ENCODE peak calls at places on chromosomes 11 and 22, in ten cellular contexts. One of them, this sample, is unnamed.
A peak's percentile ranks its signal among the peaks of the same experiment; 100 is the strongest.

GRCh38 chr11:110081462-110082233 is 11.5 kb upstream of the ZC3H12C start:
- DNase-seq in stimulated activated CD4-positive, alpha-beta T cell treated with anti-CD3 and anti-CD28 coated beads, Interleukin-1b, Interleukin-23, amount 100 ng/mL, for 48 hours: no peak
- DNase-seq in dorsolateral prefrontal cortex: no peak
- DNase-seq in heart left ventricle: no peak
- DNase-seq in GM13976: no peak
- DNase-seq in CD8-positive, alpha-beta memory T cell: no peak
- DNase-seq in upper lobe of left lung: no peak
- DNase-seq in T-cell: no peak
- DNase-seq in sigmoid colon: no peak
- DNase-seq in H9: no peak
- DNase-seq in this sample: no peak

GRCh38 chr11:84906995-84907394 is 720.1 kb downstream of the DLG2 start:
- DNase-seq in stimulated activated CD4-positive, alpha-beta T cell treated with anti-CD3 and anti-CD28 coated beads, Interleukin-1b, Interleukin-23, amount 100 ng/mL, for 48 hours: no peak
- DNase-seq in dorsolateral prefrontal cortex: no peak
- DNase-seq in heart left ventricle: no peak
- DNase-seq in GM13976: no peak
- DNase-seq in CD8-positive, alpha-beta memory T cell: no peak
- DNase-seq in upper lobe of left lung: no peak
- DNase-seq in T-cell: no peak
- DNase-seq in sigmoid colon: no peak
- DNase-seq in H9: no peak
- DNase-seq in this sample: no peak

GRCh38 chr11:88555829-88556202 is 218.3 kb upstream of the CTSC start:
- DNase-seq in stimulated activated CD4-positive, alpha-beta T cell treated with anti-CD3 and anti-CD28 coated beads, Interleukin-1b, Interleukin-23, amount 100 ng/mL, for 48 hours: no peak
- DNase-seq in dorsolateral prefrontal cortex: no peak
- DNase-seq in heart left ventricle: no peak
- DNase-seq in GM13976: no peak
- DNase-seq in CD8-positive, alpha-beta memory T cell: no peak
- DNase-seq in upper lobe of left lung: no peak
- DNase-seq in T-cell: no peak
- DNase-seq in sigmoid colon: no peak
- DNase-seq in H9: no peak
- DNase-seq in this sample: no peak

GRCh38 chr11:19080579-19080993 is 20.1 kb upstream of the MRGPRX2 start:
- DNase-seq in stimulated activated CD4-positive, alpha-beta T cell treated with anti-CD3 and anti-CD28 coated beads, Interleukin-1b, Interleukin-23, amount 100 ng/mL, for 48 hours: no peak
- DNase-seq in dorsolateral prefrontal cortex: peak; percentile 46
- DNase-seq in heart left ventricle: no peak
- DNase-seq in GM13976: no peak
- DNase-seq in CD8-positive, alpha-beta memory T cell: no peak
- DNase-seq in upper lobe of left lung: no peak
- DNase-seq in T-cell: no peak
- DNase-seq in sigmoid colon: no peak
- DNase-seq in H9: no peak
- DNase-seq in this sample: no peak

GRCh38 chr22:41401781-41402648 is 20.3 kb downstream of the TEF start:
- DNase-seq in stimulated activated CD4-positive, alpha-beta T cell treated with anti-CD3 and anti-CD28 coated beads, Interleukin-1b, Interleukin-23, amount 100 ng/mL, for 48 hours: no peak
- DNase-seq in dorsolateral prefrontal cortex: peak; percentile 91
- DNase-seq in heart left ventricle: peak; percentile 87
- DNase-seq in GM13976: no peak
- DNase-seq in CD8-positive, alpha-beta memory T cell: no peak
- DNase-seq in upper lobe of left lung: peak; percentile 77
- DNase-seq in T-cell: no peak
- DNase-seq in sigmoid colon: peak; percentile 92
- DNase-seq in H9: no peak
- DNase-seq in this sample: peak; percentile 34

GRCh38 chr11:100581318-100581717 is 105.8 kb upstream of the ARHGAP42 start:
- DNase-seq in stimulated activated CD4-positive, alpha-beta T cell treated with anti-CD3 and anti-CD28 coated beads, Interleukin-1b, Interleukin-23, amount 100 ng/mL, for 48 hours: no peak
- DNase-seq in dorsolateral prefrontal cortex: no peak
- DNase-seq in heart left ventricle: no peak
- DNase-seq in GM13976: no peak
- DNase-seq in CD8-positive, alpha-beta memory T cell: no peak
- DNase-seq in upper lobe of left lung: no peak
- DNase-seq in T-cell: no peak
- DNase-seq in sigmoid colon: no peak
- DNase-seq in H9: no peak
- DNase-seq in this sample: no peak

GRCh38 chr11:61028135-61028729 is 56.8 kb downstream of the CD6 start:
- DNase-seq in stimulated activated CD4-positive, alpha-beta T cell treated with anti-CD3 and anti-CD28 coated beads, Interleukin-1b, Interleukin-23, amount 100 ng/mL, for 48 hours: peak; percentile 85
- DNase-seq in dorsolateral prefrontal cortex: no peak
- DNase-seq in heart left ventricle: no peak
- DNase-seq in GM13976: no peak
- DNase-seq in CD8-positive, alpha-beta memory T cell: peak; percentile 23
- DNase-seq in upper lobe of left lung: no peak
- DNase-seq in T-cell: no peak
- DNase-seq in sigmoid colon: peak; percentile 51
- DNase-seq in H9: no peak
- DNase-seq in this sample: no peak

GRCh38 chr11:80955588-80955987 is 1514.8 kb upstream of the TENM4 start:
- DNase-seq in stimulated activated CD4-positive, alpha-beta T cell treated with anti-CD3 and anti-CD28 coated beads, Interleukin-1b, Interleukin-23, amount 100 ng/mL, for 48 hours: no peak
- DNase-seq in dorsolateral prefrontal cortex: no peak
- DNase-seq in heart left ventricle: no peak
- DNase-seq in GM13976: no peak
- DNase-seq in CD8-positive, alpha-beta memory T cell: no peak
- DNase-seq in upper lobe of left lung: no peak
- DNase-seq in T-cell: no peak
- DNase-seq in sigmoid colon: no peak
- DNase-seq in H9: no peak
- DNase-seq in this sample: no peak

GRCh38 chr11:107427569-107428180 is 29.9 kb downstream of the CWF19L2 start:
- DNase-seq in stimulated activated CD4-positive, alpha-beta T cell treated with anti-CD3 and anti-CD28 coated beads, Interleukin-1b, Interleukin-23, amount 100 ng/mL, for 48 hours: no peak
- DNase-seq in dorsolateral prefrontal cortex: no peak
- DNase-seq in heart left ventricle: no peak
- DNase-seq in GM13976: no peak
- DNase-seq in CD8-positive, alpha-beta memory T cell: no peak
- DNase-seq in upper lobe of left lung: no peak
- DNase-seq in T-cell: no peak
- DNase-seq in sigmoid colon: no peak
- DNase-seq in H9: no peak
- DNase-seq in this sample: no peak

GRCh38 chr11:102637731-102638130 is 12.6 kb upstream of the MMP20 start:
- DNase-seq in stimulated activated CD4-positive, alpha-beta T cell treated with anti-CD3 and anti-CD28 coated beads, Interleukin-1b, Interleukin-23, amount 100 ng/mL, for 48 hours: no peak
- DNase-seq in dorsolateral prefrontal cortex: no peak
- DNase-seq in heart left ventricle: no peak
- DNase-seq in GM13976: no peak
- DNase-seq in CD8-positive, alpha-beta memory T cell: no peak
- DNase-seq in upper lobe of left lung: no peak
- DNase-seq in T-cell: no peak
- DNase-seq in sigmoid colon: no peak
- DNase-seq in H9: no peak
- DNase-seq in this sample: no peak

GRCh38 chr22:17980638-17981051 is 43.7 kb downstream of the MICAL3 start:
- DNase-seq in stimulated activated CD4-positive, alpha-beta T cell treated with anti-CD3 and anti-CD28 coated beads, Interleukin-1b, Interleukin-23, amount 100 ng/mL, for 48 hours: peak; percentile 52
- DNase-seq in dorsolateral prefrontal cortex: no peak
- DNase-seq in heart left ventricle: no peak
- DNase-seq in GM13976: no peak
- DNase-seq in CD8-positive, alpha-beta memory T cell: peak; percentile 29
- DNase-seq in upper lobe of left lung: peak; percentile 83
- DNase-seq in T-cell: peak; percentile 36
- DNase-seq in sigmoid colon: no peak
- DNase-seq in H9: no peak
- DNase-seq in this sample: no peak

GRCh38 chr22:29044657-29045176 is 16.9 kb downstream of the C22orf31 start:
- DNase-seq in stimulated activated CD4-positive, alpha-beta T cell treated with anti-CD3 and anti-CD28 coated beads, Interleukin-1b, Interleukin-23, amount 100 ng/mL, for 48 hours: no peak
- DNase-seq in dorsolateral prefrontal cortex: no peak
- DNase-seq in heart left ventricle: no peak
- DNase-seq in GM13976: no peak
- DNase-seq in CD8-positive, alpha-beta memory T cell: no peak
- DNase-seq in upper lobe of left lung: no peak
- DNase-seq in T-cell: no peak
- DNase-seq in sigmoid colon: no peak
- DNase-seq in H9: no peak
- DNase-seq in this sample: peak; percentile 71

GRCh38 chr11:606245-606644 is 9.5 kb downstream of the IRF7 start:
- DNase-seq in stimulated activated CD4-positive, alpha-beta T cell treated with anti-CD3 and anti-CD28 coated beads, Interleukin-1b, Interleukin-23, amount 100 ng/mL, for 48 hours: no peak
- DNase-seq in dorsolateral prefrontal cortex: peak; percentile 68
- DNase-seq in heart left ventricle: peak; percentile 81
- DNase-seq in GM13976: no peak
- DNase-seq in CD8-positive, alpha-beta memory T cell: no peak
- DNase-seq in upper lobe of left lung: peak; percentile 90
- DNase-seq in T-cell: no peak
- DNase-seq in sigmoid colon: peak; percentile 86
- DNase-seq in H9: no peak
- DNase-seq in this sample: no peak

GRCh38 chr22:31899661-31900060 is 44.7 kb upstream of the YWHAH start:
- DNase-seq in stimulated activated CD4-positive, alpha-beta T cell treated with anti-CD3 and anti-CD28 coated beads, Interleukin-1b, Interleukin-23, amount 100 ng/mL, for 48 hours: no peak
- DNase-seq in dorsolateral prefrontal cortex: no peak
- DNase-seq in heart left ventricle: no peak
- DNase-seq in GM13976: no peak
- DNase-seq in CD8-positive, alpha-beta memory T cell: no peak
- DNase-seq in upper lobe of left lung: no peak
- DNase-seq in T-cell: no peak
- DNase-seq in sigmoid colon: no peak
- DNase-seq in H9: no peak
- DNase-seq in this sample: no peak

GRCh38 chr11:130652671-130653335 is 204.4 kb downstream of the ADAMTS15 start:
- DNase-seq in stimulated activated CD4-positive, alpha-beta T cell treated with anti-CD3 and anti-CD28 coated beads, Interleukin-1b, Interleukin-23, amount 100 ng/mL, for 48 hours: no peak
- DNase-seq in dorsolateral prefrontal cortex: no peak
- DNase-seq in heart left ventricle: no peak
- DNase-seq in GM13976: no peak
- DNase-seq in CD8-positive, alpha-beta memory T cell: no peak
- DNase-seq in upper lobe of left lung: no peak
- DNase-seq in T-cell: no peak
- DNase-seq in sigmoid colon: peak; percentile 92
- DNase-seq in H9: no peak
- DNase-seq in this sample: no peak

GRCh38 chr11:12531681-12532080 is 142.5 kb upstream of the TEAD1 start:
- DNase-seq in stimulated activated CD4-positive, alpha-beta T cell treated with anti-CD3 and anti-CD28 coated beads, Interleukin-1b, Interleukin-23, amount 100 ng/mL, for 48 hours: no peak
- DNase-seq in dorsolateral prefrontal cortex: no peak
- DNase-seq in heart left ventricle: no peak
- DNase-seq in GM13976: no peak
- DNase-seq in CD8-positive, alpha-beta memory T cell: no peak
- DNase-seq in upper lobe of left lung: no peak
- DNase-seq in T-cell: no peak
- DNase-seq in sigmoid colon: peak; percentile 3
- DNase-seq in H9: no peak
- DNase-seq in this sample: no peak

GRCh38 chr11:75096456-75097172 is at the start of gene OR2AT4:
- DNase-seq in stimulated activated CD4-positive, alpha-beta T cell treated with anti-CD3 and anti-CD28 coated beads, Interleukin-1b, Interleukin-23, amount 100 ng/mL, for 48 hours: no peak
- DNase-seq in dorsolateral prefrontal cortex: no peak
- DNase-seq in heart left ventricle: no peak
- DNase-seq in GM13976: no peak
- DNase-seq in CD8-positive, alpha-beta memory T cell: no peak
- DNase-seq in upper lobe of left lung: no peak
- DNase-seq in T-cell: no peak
- DNase-seq in sigmoid colon: no peak
- DNase-seq in H9: no peak
- DNase-seq in this sample: no peak

GRCh38 chr22:23826510-23827350 is 12.1 kb downstream of the DERL3 start:
- DNase-seq in stimulated activated CD4-positive, alpha-beta T cell treated with anti-CD3 and anti-CD28 coated beads, Interleukin-1b, Interleukin-23, amount 100 ng/mL, for 48 hours: no peak
- DNase-seq in dorsolateral prefrontal cortex: no peak
- DNase-seq in heart left ventricle: peak; percentile 58
- DNase-seq in GM13976: no peak
- DNase-seq in CD8-positive, alpha-beta memory T cell: no peak
- DNase-seq in upper lobe of left lung: no peak
- DNase-seq in T-cell: no peak
- DNase-seq in sigmoid colon: peak; percentile 50
- DNase-seq in H9: no peak
- DNase-seq in this sample: peak; percentile 39

GRCh38 chr11:64173616-64174355 is 7.9 kb upstream of the MACROD1 start:
- DNase-seq in stimulated activated CD4-positive, alpha-beta T cell treated with anti-CD3 and anti-CD28 coated beads, Interleukin-1b, Interleukin-23, amount 100 ng/mL, for 48 hours: no peak
- DNase-seq in dorsolateral prefrontal cortex: no peak
- DNase-seq in heart left ventricle: no peak
- DNase-seq in GM13976: no peak
- DNase-seq in CD8-positive, alpha-beta memory T cell: no peak
- DNase-seq in upper lobe of left lung: no peak
- DNase-seq in T-cell: no peak
- DNase-seq in sigmoid colon: no peak
- DNase-seq in H9: no peak
- DNase-seq in this sample: no peak

GRCh38 chr22:23268139-23268712 is 87.9 kb downstream of the BCR start:
- DNase-seq in stimulated activated CD4-positive, alpha-beta T cell treated with anti-CD3 and anti-CD28 coated beads, Interleukin-1b, Interleukin-23, amount 100 ng/mL, for 48 hours: no peak
- DNase-seq in dorsolateral prefrontal cortex: peak; percentile 58
- DNase-seq in heart left ventricle: no peak
- DNase-seq in GM13976: no peak
- DNase-seq in CD8-positive, alpha-beta memory T cell: no peak
- DNase-seq in upper lobe of left lung: no peak
- DNase-seq in T-cell: no peak
- DNase-seq in sigmoid colon: no peak
- DNase-seq in H9: no peak
- DNase-seq in this sample: no peak

GRCh38 chr11:16013649-16014275 is 342.6 kb downstream of the SOX6 start:
- DNase-seq in stimulated activated CD4-positive, alpha-beta T cell treated with anti-CD3 and anti-CD28 coated beads, Interleukin-1b, Interleukin-23, amount 100 ng/mL, for 48 hours: no peak
- DNase-seq in dorsolateral prefrontal cortex: no peak
- DNase-seq in heart left ventricle: no peak
- DNase-seq in GM13976: no peak
- DNase-seq in CD8-positive, alpha-beta memory T cell: no peak
- DNase-seq in upper lobe of left lung: no peak
- DNase-seq in T-cell: no peak
- DNase-seq in sigmoid colon: no peak
- DNase-seq in H9: no peak
- DNase-seq in this sample: no peak

GRCh38 chr22:28171135-28171534 is 252.1 kb upstream of the PITPNB start:
- DNase-seq in stimulated activated CD4-positive, alpha-beta T cell treated with anti-CD3 and anti-CD28 coated beads, Interleukin-1b, Interleukin-23, amount 100 ng/mL, for 48 hours: no peak
- DNase-seq in dorsolateral prefrontal cortex: no peak
- DNase-seq in heart left ventricle: no peak
- DNase-seq in GM13976: no peak
- DNase-seq in CD8-positive, alpha-beta memory T cell: no peak
- DNase-seq in upper lobe of left lung: no peak
- DNase-seq in T-cell: no peak
- DNase-seq in sigmoid colon: no peak
- DNase-seq in H9: no peak
- DNase-seq in this sample: no peak

GRCh38 chr11:75482931-75483469 is 42.7 kb downstream of the GDPD5 start:
- DNase-seq in stimulated activated CD4-positive, alpha-beta T cell treated with anti-CD3 and anti-CD28 coated beads, Interleukin-1b, Interleukin-23, amount 100 ng/mL, for 48 hours: no peak
- DNase-seq in dorsolateral prefrontal cortex: no peak
- DNase-seq in heart left ventricle: no peak
- DNase-seq in GM13976: no peak
- DNase-seq in CD8-positive, alpha-beta memory T cell: no peak
- DNase-seq in upper lobe of left lung: no peak
- DNase-seq in T-cell: no peak
- DNase-seq in sigmoid colon: no peak
- DNase-seq in H9: no peak
- DNase-seq in this sample: no peak

GRCh38 chr22:35620624-35621245 is 3.6 kb upstream of the MB start:
- DNase-seq in stimulated activated CD4-positive, alpha-beta T cell treated with anti-CD3 and anti-CD28 coated beads, Interleukin-1b, Interleukin-23, amount 100 ng/mL, for 48 hours: no peak
- DNase-seq in dorsolateral prefrontal cortex: no peak
- DNase-seq in heart left ventricle: no peak
- DNase-seq in GM13976: no peak
- DNase-seq in CD8-positive, alpha-beta memory T cell: no peak
- DNase-seq in upper lobe of left lung: no peak
- DNase-seq in T-cell: no peak
- DNase-seq in sigmoid colon: peak; percentile 86
- DNase-seq in H9: no peak
- DNase-seq in this sample: no peak

GRCh38 chr11:117412176-117412575 is 84.5 kb downstream of the CEP164 start:
- DNase-seq in stimulated activated CD4-positive, alpha-beta T cell treated with anti-CD3 and anti-CD28 coated beads, Interleukin-1b, Interleukin-23, amount 100 ng/mL, for 48 hours: no peak
- DNase-seq in dorsolateral prefrontal cortex: no peak
- DNase-seq in heart left ventricle: no peak
- DNase-seq in GM13976: no peak
- DNase-seq in CD8-positive, alpha-beta memory T cell: no peak
- DNase-seq in upper lobe of left lung: no peak
- DNase-seq in T-cell: no peak
- DNase-seq in sigmoid colon: peak; percentile 48
- DNase-seq in H9: no peak
- DNase-seq in this sample: no peak

GRCh38 chr11:84247931-84248330 is 961.8 kb upstream of the CCDC90B start:
- DNase-seq in stimulated activated CD4-positive, alpha-beta T cell treated with anti-CD3 and anti-CD28 coated beads, Interleukin-1b, Interleukin-23, amount 100 ng/mL, for 48 hours: no peak
- DNase-seq in dorsolateral prefrontal cortex: no peak
- DNase-seq in heart left ventricle: no peak
- DNase-seq in GM13976: no peak
- DNase-seq in CD8-positive, alpha-beta memory T cell: no peak
- DNase-seq in upper lobe of left lung: no peak
- DNase-seq in T-cell: no peak
- DNase-seq in sigmoid colon: no peak
- DNase-seq in H9: no peak
- DNase-seq in this sample: no peak

GRCh38 chr11:86996953-86997570 is 40.7 kb upstream of the TMEM135 start:
- DNase-seq in stimulated activated CD4-positive, alpha-beta T cell treated with anti-CD3 and anti-CD28 coated beads, Interleukin-1b, Interleukin-23, amount 100 ng/mL, for 48 hours: no peak
- DNase-seq in dorsolateral prefrontal cortex: no peak
- DNase-seq in heart left ventricle: no peak
- DNase-seq in GM13976: no peak
- DNase-seq in CD8-positive, alpha-beta memory T cell: no peak
- DNase-seq in upper lobe of left lung: no peak
- DNase-seq in T-cell: no peak
- DNase-seq in sigmoid colon: no peak
- DNase-seq in H9: no peak
- DNase-seq in this sample: no peak

GRCh38 chr11:9380773-9381172 is 3.7 kb upstream of the IPO7 start:
- DNase-seq in stimulated activated CD4-positive, alpha-beta T cell treated with anti-CD3 and anti-CD28 coated beads, Interleukin-1b, Interleukin-23, amount 100 ng/mL, for 48 hours: no peak
- DNase-seq in dorsolateral prefrontal cortex: no peak
- DNase-seq in heart left ventricle: no peak
- DNase-seq in GM13976: no peak
- DNase-seq in CD8-positive, alpha-beta memory T cell: no peak
- DNase-seq in upper lobe of left lung: no peak
- DNase-seq in T-cell: no peak
- DNase-seq in sigmoid colon: peak; percentile 79
- DNase-seq in H9: no peak
- DNase-seq in this sample: no peak

This sample was measured in SJSA1.